ENCODE peak calls at places on chromosomes 2 and 18, in ten cellular contexts. W is adrenal gland, S is Peyer's patch, D is breast epithelium, E is A549, L is tibial nerve, B is body of pancreas, R is HepG2, K is heart left ventricle, Y is IMR-90. G is an unnamed sample.

GRCh38 chr2:39929531-39929930 is 150.5 kb upstream of the THUMPD2 start:
- DNase-seq in W (no peak), S (no peak), D (no peak), E (no peak), L (no peak), B (no peak), R (no peak), K (no peak), Y (no peak), G (no peak)

GRCh38 chr2:20071397-20072383 is 20.3 kb upstream of the LAPTM4A start:
- DNase-seq in W (no peak), S (no peak), D (no peak), E (peak; percentile 59), L (no peak), B (peak; percentile 40), R (peak; percentile 71), K (peak; percentile 90), Y (peak; percentile 98), G (no peak)

GRCh38 chr2:2229898-2230817 is 100.9 kb downstream of the MYT1L start:
- DNase-seq in W (no peak), S (no peak), D (no peak), E (no peak), L (no peak), B (peak; percentile 46), R (no peak), K (peak; percentile 64), Y (no peak), G (no peak)

GRCh38 chr2:141517180-141517851 is 613.5 kb downstream of the LRP1B start:
- DNase-seq in W (no peak), S (no peak), D (no peak), E (peak; percentile 1), L (no peak), B (no peak), R (no peak), K (no peak), Y (no peak), G (no peak)

GRCh38 chr2:73859721-73860586 is 31.2 kb downstream of the STAMBP start:
- DNase-seq in W (no peak), S (no peak), D (no peak), E (peak; percentile 79), L (no peak), B (no peak), R (peak; percentile 44), K (no peak), Y (peak; percentile 97), G (no peak)

GRCh38 chr18:59820663-59821062 is 79.1 kb upstream of the PMAIP1 start:
- DNase-seq in W (no peak), S (no peak), D (no peak), E (no peak), L (no peak), B (no peak), R (no peak), K (no peak), Y (peak; percentile 34), G (no peak)

GRCh38 chr2:12723741-12724463 is 7.2 kb downstream of the TRIB2 start:
- DNase-seq in W (no peak), S (no peak), D (no peak), E (no peak), L (no peak), B (no peak), R (no peak), K (no peak), Y (no peak), G (no peak)

GRCh38 chr2:221997100-221997499 is 301.7 kb downstream of the PAX3 start:
- DNase-seq in W (no peak), S (no peak), D (no peak), E (peak; percentile 2), L (no peak), B (no peak), R (peak; percentile 10), K (no peak), Y (peak; percentile 89), G (no peak)

GRCh38 chr18:65753520-65753919 is 2.7 kb downstream of the CDH7 start:
- DNase-seq in W (no peak), S (no peak), D (no peak), E (no peak), L (no peak), B (no peak), R (peak; percentile 31), K (no peak), Y (no peak), G (peak; percentile 8)

GRCh38 chr18:49755489-49755888 is 57.8 kb downstream of the ACAA2 start:
- DNase-seq in W (no peak), S (no peak), D (no peak), E (no peak), L (no peak), B (no peak), R (no peak), K (no peak), Y (no peak), G (no peak)

GRCh38 chr2:177466337-177467195 is 74.0 kb downstream of the AGPS start:
- DNase-seq in W (no peak), S (no peak), D (no peak), E (no peak), L (no peak), B (no peak), R (no peak), K (no peak), Y (peak; percentile 3), G (no peak)

GRCh38 chr2:204321027-204321800 is 224.1 kb upstream of the PARD3B start:
- DNase-seq in W (no peak), S (no peak), D (no peak), E (no peak), L (no peak), B (no peak), R (no peak), K (no peak), Y (no peak), G (no peak)

GRCh38 chr2:221104391-221104811 is 467.7 kb downstream of the EPHA4 start:
- DNase-seq in W (peak; percentile 19), S (no peak), D (peak; percentile 38), E (no peak), L (peak; percentile 36), B (peak; percentile 25), R (no peak), K (peak; percentile 91), Y (peak; percentile 64), G (peak; percentile 40)

GRCh38 chr2:9230881-9231280 is 24.3 kb downstream of the ASAP2 start:
- DNase-seq in W (no peak), S (no peak), D (no peak), E (no peak), L (no peak), B (no peak), R (no peak), K (no peak), Y (no peak), G (no peak)

GRCh38 chr2:9230051-9230802 is 23.6 kb downstream of the ASAP2 start:
- DNase-seq in W (no peak), S (no peak), D (no peak), E (no peak), L (no peak), B (no peak), R (no peak), K (peak; percentile 85), Y (peak; percentile 51), G (no peak)

GRCh38 chr2:9228781-9229469 is 22.3 kb downstream of the ASAP2 start:
- DNase-seq in W (no peak), S (no peak), D (no peak), E (no peak), L (no peak), B (no peak), R (no peak), K (no peak), Y (no peak), G (no peak)

GRCh38 chr2:9228088-9228751 is 21.6 kb downstream of the ASAP2 start:
- DNase-seq in W (no peak), S (no peak), D (no peak), E (no peak), L (no peak), B (no peak), R (no peak), K (no peak), Y (peak; percentile 88), G (no peak)

GRCh38 chr2:9229470-9229820 is 22.8 kb downstream of the ASAP2 start:
- DNase-seq in W (no peak), S (no peak), D (no peak), E (no peak), L (no peak), B (no peak), R (no peak), K (no peak), Y (no peak), G (no peak)
- TF ChIP-seq POLR2A in W (no peak), S (no peak), D (no peak), E (no peak), L (no peak), B (no peak), R (no peak), K (no peak), Y (no peak), G (no peak)

GRCh38 chr2:175183674-175184073 is 2.2 kb upstream of the ATP5MC3 start:
- DNase-seq in W (no peak), S (no peak), D (no peak), E (no peak), L (no peak), B (no peak), R (no peak), K (no peak), Y (no peak), G (no peak)

GRCh38 chr2:175181877-175182308 is 383 bp upstream of the ATP5MC3 start:
- DNase-seq in W (no peak), S (no peak), D (no peak), E (peak; percentile 5), L (no peak), B (no peak), R (no peak), K (no peak), Y (no peak), G (no peak)

GRCh38 chr2:175176624-175177023 is 4.9 kb downstream of the ATP5MC3 start:
- DNase-seq in W (no peak), S (no peak), D (no peak), E (no peak), L (no peak), B (no peak), R (no peak), K (no peak), Y (no peak), G (no peak)

GRCh38 chr2:175181104-175181876 is at the start of gene ATP5MC3:
- DNase-seq in W (peak; percentile 92), S (peak; percentile 97), D (peak; percentile 91), E (peak; percentile 96), L (peak; percentile 87), B (peak; percentile 96), R (peak; percentile 96), K (peak; percentile 98), Y (peak; percentile 91), G (peak; percentile 90)

GRCh38 chr2:175180701-175181103 is 808 bp downstream of the ATP5MC3 start:
- DNase-seq in W (peak; percentile 30), S (peak; percentile 28), D (peak; percentile 27), E (peak; percentile 33), L (no peak), B (peak; percentile 25), R (peak; percentile 58), K (peak; percentile 56), Y (peak; percentile 41), G (no peak)
- TF ChIP-seq POLR2A in W (no peak), S (peak; percentile 52), D (no peak), E (no peak), L (no peak), B (no peak), R (peak; percentile 79), K (no peak), Y (no peak), G (no peak)

GRCh38 chr2:202911513-202912341 is at the start of the genes CARF and WDR12:
- DNase-seq in W (peak; percentile 93), S (peak; percentile 94), D (peak; percentile 80), E (peak; percentile 87), L (peak; percentile 80), B (peak; percentile 92), R (peak; percentile 94), K (peak; percentile 96), Y (peak; percentile 95), G (peak; percentile 93)
- TF ChIP-seq POLR2A in W (peak; percentile 33), S (peak; percentile 59), D (peak; percentile 70), E (peak; percentile 43), L (no peak), B (peak; percentile 78), R (peak; percentile 99), K (no peak), Y (peak; percentile 42), G (peak; percentile 27)

GRCh38 chr2:98508690-98509054 is 64.0 kb downstream of the INPP4A start:
- DNase-seq in W (no peak), S (peak; percentile 23), D (peak; percentile 42), E (no peak), L (no peak), B (no peak), R (no peak), K (peak; percentile 64), Y (peak; percentile 73), G (no peak)
- TF ChIP-seq POLR2A in W (no peak), S (peak; percentile 20), D (no peak), E (no peak), L (no peak), B (no peak), R (no peak), K (no peak), Y (no peak), G (no peak)